ENCODE peak calls at places on chromosomes 2 and 18, in nine cellular contexts. J is left lung, L is Peyer's patch, W is psoas muscle, H is lower lobe of right lung, I is OCI-LY7, G is mucosa of descending colon, Y is pancreas, S is neural progenitor cell. B is an unnamed sample.

GRCh38 chr2:218605438-218605837 is 2.3 kb upstream of the PLCD4 start:
- DNase-seq in I (no peak), G (no peak), S (no peak), L (no peak), H (no peak), Y (no peak), J (no peak), W (peak; percentile 71), B (no peak)

GRCh38 chr2:121999273-121999672 is 243.8 kb downstream of the TSN start:
- DNase-seq in G (peak; percentile 78), S (no peak), H (no peak), I (no peak), W (no peak), L (no peak), J (no peak), Y (no peak), B (no peak)

GRCh38 chr2:68594674-68595492 is 48.5 kb upstream of the PROKR1 start:
- DNase-seq in I (peak; percentile 57), J (peak; percentile 41), G (peak; percentile 69), H (peak; percentile 49), L (peak; percentile 42), Y (no peak), S (peak; percentile 48), W (no peak), B (peak; percentile 6)

GRCh38 chr2:132669854-132670103 is 226 bp downstream of the LYPD1 start:
- DNase-seq in H (no peak), L (no peak), W (no peak), S (peak; percentile 84), Y (no peak), I (no peak), J (no peak), G (no peak), B (peak; percentile 14)

GRCh38 chr2:106201656-106202055 is 7.6 kb upstream of the UXS1 start:
- DNase-seq in H (no peak), W (no peak), G (no peak), L (no peak), J (no peak), S (no peak), I (no peak), Y (no peak), B (no peak)

GRCh38 chr2:121182520-121182919 is 102.5 kb downstream of the TFCP2L1 start:
- DNase-seq in L (no peak), H (no peak), I (no peak), S (no peak), J (no peak), W (no peak), G (no peak), Y (no peak), B (no peak)

GRCh38 chr2:239142296-239142695 is 258.5 kb downstream of the HDAC4 start:
- DNase-seq in L (no peak), W (no peak), J (peak; percentile 37), I (no peak), Y (no peak), S (no peak), H (peak; percentile 31), G (no peak), B (no peak)

GRCh38 chr2:136126021-136126420 is 8.1 kb upstream of the CXCR4 start:
- DNase-seq in L (peak; percentile 58), Y (no peak), J (no peak), G (no peak), S (peak; percentile 54), H (no peak), I (no peak), W (no peak), B (no peak)

GRCh38 chr2:6977095-6977777 is 60.0 kb downstream of the RNF144A start:
- DNase-seq in L (no peak), W (peak; percentile 62), I (no peak), Y (peak; percentile 76), H (no peak), S (no peak), J (no peak), G (peak; percentile 44), B (no peak)

GRCh38 chr2:13581471-13581870 is 864.7 kb downstream of the TRIB2 start:
- DNase-seq in J (no peak), W (no peak), S (peak; percentile 4), H (no peak), L (no peak), I (no peak), G (no peak), Y (no peak), B (no peak)

GRCh38 chr2:105797298-105797819 is 52.6 kb downstream of the NCK2 start:
- DNase-seq in H (no peak), I (peak; percentile 84), G (no peak), J (no peak), W (no peak), Y (no peak), S (no peak), L (peak; percentile 56), B (peak; percentile 81)

GRCh38 chr18:37457337-37457736 is 108.3 kb downstream of the CELF4 start:
- DNase-seq in W (no peak), G (no peak), J (no peak), S (peak; percentile 81), Y (no peak), H (no peak), L (no peak), I (no peak), B (no peak)

GRCh38 chr2:76984359-76984758 is 537.8 kb downstream of the LRRTM4 start:
- DNase-seq in I (no peak), G (no peak), Y (no peak), W (no peak), L (no peak), H (no peak), S (no peak), J (no peak), B (no peak)

GRCh38 chr2:84786601-84787000 is 94.3 kb downstream of the TRABD2A start:
- DNase-seq in L (no peak), W (no peak), J (no peak), S (no peak), I (no peak), G (no peak), Y (no peak), H (no peak), B (no peak)

GRCh38 chr18:60372141-60372540 is 434 bp downstream of the MC4R start:
- DNase-seq in W (no peak), Y (no peak), S (no peak), J (no peak), I (no peak), L (no peak), H (no peak), G (no peak), B (no peak)

GRCh38 chr18:60377778-60378469 is 5.3 kb upstream of the MC4R start:
- DNase-seq in J (no peak), G (no peak), I (no peak), S (no peak), H (no peak), Y (no peak), W (no peak), L (no peak), B (no peak)

DNA sequence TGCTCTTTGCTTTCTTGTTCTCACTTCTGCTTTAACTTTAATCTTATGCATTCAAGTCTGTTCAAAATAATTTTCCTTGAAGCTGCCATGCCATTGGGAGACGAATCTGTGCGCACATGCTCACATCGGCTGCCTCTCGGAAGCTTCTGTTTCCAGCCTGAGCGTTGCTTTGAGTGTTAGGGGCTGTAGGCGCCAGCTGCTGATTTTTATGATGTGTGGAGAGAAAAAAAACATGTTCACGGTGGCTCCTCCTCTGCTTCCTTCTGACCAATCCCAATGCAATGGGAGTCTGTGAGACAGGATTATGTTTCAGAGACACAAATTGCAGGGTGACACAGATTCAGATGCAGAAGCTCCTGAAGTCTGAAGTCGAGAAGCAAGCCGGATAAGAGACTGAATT is at the start of gene MC4R:
- DNase-seq in W (no peak), L (no peak), G (peak; percentile 19), J (no peak), S (peak; percentile 30), H (no peak), I (peak; percentile 22), Y (no peak), B (no peak)
- H3K4me3 ChIP-seq in W (no peak within 1 kb of the TSS), L (no peak within 1 kb of the TSS), G (no peak within 1 kb of the TSS), J (no peak within 1 kb of the TSS), S (no peak within 1 kb of the TSS), H (no peak within 1 kb of the TSS), I (peak within 1 kb of the TSS; percentile 16), Y (no peak within 1 kb of the TSS), B (no peak within 1 kb of the TSS)

GRCh38 chr2:52810460-52810859 is 957.1 kb upstream of the CHAC2 start:
- DNase-seq in W (no peak), Y (no peak), S (peak; percentile 35), L (no peak), G (no peak), I (no peak), H (no peak), J (no peak), B (no peak)
- TF ChIP-seq CTCF in W (peak; percentile 30), Y (no peak), S (peak; percentile 50), L (no peak), G (no peak), I (peak; percentile 38), H (no peak), J (no peak), B (no peak)

DNA sequence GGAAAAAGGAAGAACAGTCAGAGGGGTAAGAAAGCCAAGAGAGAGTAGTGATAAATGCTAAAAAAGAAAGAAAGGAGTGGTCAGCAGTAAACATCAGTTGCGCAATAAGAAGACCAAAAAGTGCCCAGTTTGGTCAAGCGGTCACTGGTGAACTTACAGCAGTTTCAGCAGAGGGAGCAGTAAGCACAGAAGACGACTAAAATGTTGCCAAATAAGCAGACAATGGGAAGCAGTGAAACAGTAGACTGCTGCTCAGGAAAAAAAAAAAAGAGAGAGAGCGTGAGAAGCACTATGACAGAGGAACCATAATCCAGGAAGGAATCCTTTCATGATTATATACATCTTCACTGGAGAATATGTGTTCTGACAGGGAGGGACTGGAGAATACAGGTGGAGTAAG is 45.8 kb downstream of the DNAJC10 start:
- DNase-seq in Y (no peak), L (no peak), J (no peak), S (peak; percentile 42), G (no peak), W (no peak), I (no peak), H (no peak), B (no peak)
- H3K36me3 ChIP-seq in Y (peaks cover 23% of the 10 kb centered on the region), L (no peaks in the 10 kb centered on the region), J (peaks cover 85% of the 10 kb centered on the region), S (peaks cover 23% of the 10 kb centered on the region), G (no peaks in the 10 kb centered on the region), W (peaks cover 2% of the 10 kb centered on the region), I (peaks cover 100% of the 10 kb centered on the region), H (peaks cover 87% of the 10 kb centered on the region), B (peaks cover 7% of the 10 kb centered on the region)

DNA sequence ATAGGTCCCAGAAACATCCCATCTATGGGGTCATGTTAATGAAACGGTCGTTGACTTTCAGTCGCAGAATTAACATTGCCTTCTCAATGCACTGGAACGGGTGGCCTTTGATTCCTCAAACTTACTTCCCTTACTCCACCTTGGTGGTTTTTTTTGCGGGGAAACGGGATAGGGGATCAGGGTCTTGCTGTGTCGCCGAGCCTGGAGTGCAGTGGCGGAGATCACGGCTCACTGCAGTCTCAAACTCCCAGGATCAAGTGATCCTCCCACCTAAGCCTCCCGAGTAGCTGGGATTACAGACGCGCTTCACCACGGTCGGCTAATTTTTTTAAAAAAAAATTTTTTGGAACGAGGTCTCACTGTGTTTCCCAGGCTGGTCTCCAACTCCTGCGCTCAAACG is 754 bp downstream of the ATG16L1 start:
- DNase-seq in I (peak; percentile 27), H (no peak), S (peak; percentile 38), W (no peak), J (no peak), Y (no peak), G (no peak), L (no peak), B (no peak)
- H3K4me3 ChIP-seq in I (peak overlapping the region; percentile 96), H (peak overlapping the region; percentile 87), S (peak overlapping the region; percentile 95), W (peak overlapping the region; percentile 87), J (peak overlapping the region; percentile 91), Y (peak overlapping the region; percentile 96), G (peak overlapping the region; percentile 92), L (peak overlapping the region; percentile 98), B (peak overlapping the region; percentile 99)

B was measured in GM06990.